ENCODE peak calls at places on chromosomes 2 and 18, in six cellular contexts. C, I, B, X, Y and Q are unnamed samples.

GRCh38 chr2:66428986-66429612 is 5.8 kb upstream of the MEIS1 start:
- DNase-seq in B (no peak), X (no peak), I (no peak), C (peak; percentile 52), Y (no peak), Q (no peak)

GRCh38 chr18:8744038-8744437 is 38.7 kb downstream of the MTCL1 start:
- DNase-seq in Y (no peak), C (no peak), B (no peak), I (no peak), X (peak; percentile 69), Q (no peak)

GRCh38 chr2:60948926-60949579 is 67.7 kb downstream of the REL start:
- DNase-seq in X (no peak), Y (no peak), C (no peak), B (no peak), I (no peak), Q (no peak)

GRCh38 chr2:111712940-111713339 is 171.1 kb downstream of the ANAPC1 start:
- DNase-seq in X (no peak), C (no peak), B (no peak), Y (no peak), I (no peak), Q (no peak)

GRCh38 chr2:48415765-48416515 is 114.0 kb upstream of the STON1 start:
- DNase-seq in B (no peak), I (peak; percentile 11), Y (no peak), C (peak; percentile 59), X (no peak), Q (no peak)

GRCh38 chr2:96768083-96768561 is 7.4 kb downstream of the CNNM4 start:
- DNase-seq in Y (peak; percentile 39), I (no peak), B (no peak), X (no peak), C (no peak), Q (no peak)

GRCh38 chr2:26144031-26144430 is 28.9 kb upstream of the GAREM2 start:
- DNase-seq in I (no peak), Y (no peak), B (no peak), C (no peak), X (no peak), Q (no peak)

GRCh38 chr2:238466242-238466598 is 39.5 kb downstream of the ASB1 start:
- DNase-seq in X (no peak), Y (no peak), C (no peak), I (no peak), B (no peak), Q (no peak)

GRCh38 chr2:237530472-237531433 is 35.6 kb upstream of the PRLH start:
- DNase-seq in C (no peak), I (no peak), B (no peak), Y (no peak), X (no peak), Q (no peak)

GRCh38 chr2:160574472-160575140 is 81.0 kb upstream of the RBMS1 start:
- DNase-seq in X (no peak), C (no peak), B (no peak), Y (no peak), I (no peak), Q (no peak)